ENCODE peak calls at places on chromosomes 13 and 19, in six cellular contexts. One of them, this sample, is unnamed.

GRCh38 chr19:45498411-45499195 is at the start of gene PPM1N:
- DNase-seq in GM12892: peak
- DNase-seq in cardiac fibroblast: peak
- DNase-seq in aorta: no peak
- DNase-seq in Caki2: no peak
- DNase-seq in central memory CD8-positive, alpha-beta T cell: peak
- DNase-seq in this sample: no peak

GRCh38 chr13:22148187-22148586 is 477.3 kb downstream of the FGF9 start:
- DNase-seq in GM12892: no peak
- DNase-seq in cardiac fibroblast: no peak
- DNase-seq in aorta: no peak
- DNase-seq in Caki2: no peak
- DNase-seq in central memory CD8-positive, alpha-beta T cell: no peak
- DNase-seq in this sample: no peak

GRCh38 chr13:25803626-25804025 is 248.2 kb downstream of the SHISA2 start:
- DNase-seq in GM12892: no peak
- DNase-seq in cardiac fibroblast: no peak
- DNase-seq in aorta: no peak
- DNase-seq in Caki2: no peak
- DNase-seq in central memory CD8-positive, alpha-beta T cell: no peak
- DNase-seq in this sample: no peak

GRCh38 chr13:100588350-100589177 is at the start of gene GGACT:
- DNase-seq in GM12892: peak
- DNase-seq in cardiac fibroblast: peak
- DNase-seq in aorta: peak
- DNase-seq in Caki2: peak
- DNase-seq in central memory CD8-positive, alpha-beta T cell: peak
- DNase-seq in this sample: peak

GRCh38 chr19:49533551-49534488 is 6.0 kb downstream of the RCN3 start:
- DNase-seq in GM12892: peak
- DNase-seq in cardiac fibroblast: peak
- DNase-seq in aorta: peak
- DNase-seq in Caki2: no peak
- DNase-seq in central memory CD8-positive, alpha-beta T cell: peak
- DNase-seq in this sample: peak

GRCh38 chr13:100069278-100069677 is 19.6 kb upstream of the PCCA start:
- DNase-seq in GM12892: no peak
- DNase-seq in cardiac fibroblast: peak
- DNase-seq in aorta: no peak
- DNase-seq in Caki2: no peak
- DNase-seq in central memory CD8-positive, alpha-beta T cell: no peak
- DNase-seq in this sample: no peak

GRCh38 chr19:40605201-40605971 is 4.2 kb downstream of the LTBP4 start:
- DNase-seq in GM12892: peak
- DNase-seq in cardiac fibroblast: peak
- DNase-seq in aorta: peak
- DNase-seq in Caki2: peak
- DNase-seq in central memory CD8-positive, alpha-beta T cell: peak
- DNase-seq in this sample: peak

GRCh38 chr13:30932481-30933333 is at the start of gene TEX26:
- DNase-seq in GM12892: no peak
- DNase-seq in cardiac fibroblast: no peak
- DNase-seq in aorta: peak
- DNase-seq in Caki2: no peak
- DNase-seq in central memory CD8-positive, alpha-beta T cell: no peak
- DNase-seq in this sample: no peak

GRCh38 chr13:92175330-92175729 is 776.9 kb downstream of the GPC5 start:
- DNase-seq in GM12892: no peak
- DNase-seq in cardiac fibroblast: peak
- DNase-seq in aorta: no peak
- DNase-seq in Caki2: peak
- DNase-seq in central memory CD8-positive, alpha-beta T cell: no peak
- DNase-seq in this sample: peak

GRCh38 chr13:110282316-110282841 is 24.6 kb downstream of the COL4A1 start:
- DNase-seq in GM12892: no peak
- DNase-seq in cardiac fibroblast: no peak
- DNase-seq in aorta: no peak
- DNase-seq in Caki2: no peak
- DNase-seq in central memory CD8-positive, alpha-beta T cell: no peak
- DNase-seq in this sample: no peak

GRCh38 chr19:39846678-39847486 is 703 bp upstream of the FBL start:
- DNase-seq in GM12892: no peak
- DNase-seq in cardiac fibroblast: no peak
- DNase-seq in aorta: no peak
- DNase-seq in Caki2: no peak
- DNase-seq in central memory CD8-positive, alpha-beta T cell: no peak
- DNase-seq in this sample: no peak

GRCh38 chr13:74930402-74931165 is 551.4 kb downstream of the TBC1D4 start:
- DNase-seq in GM12892: no peak
- DNase-seq in cardiac fibroblast: peak
- DNase-seq in aorta: no peak
- DNase-seq in Caki2: peak
- DNase-seq in central memory CD8-positive, alpha-beta T cell: no peak
- DNase-seq in this sample: peak

GRCh38 chr13:84651288-84651687 is 769.0 kb upstream of the SLITRK1 start:
- DNase-seq in GM12892: no peak
- DNase-seq in cardiac fibroblast: peak
- DNase-seq in aorta: no peak
- DNase-seq in Caki2: peak
- DNase-seq in central memory CD8-positive, alpha-beta T cell: no peak
- DNase-seq in this sample: no peak

GRCh38 chr19:29667941-29668340 is 2.7 kb downstream of the PLEKHF1 start:
- DNase-seq in GM12892: no peak
- DNase-seq in cardiac fibroblast: no peak
- DNase-seq in aorta: no peak
- DNase-seq in Caki2: no peak
- DNase-seq in central memory CD8-positive, alpha-beta T cell: peak
- DNase-seq in this sample: no peak

GRCh38 chr19:17796013-17796837 is 1.3 kb downstream of the B3GNT3 start:
- DNase-seq in GM12892: no peak
- DNase-seq in cardiac fibroblast: no peak
- DNase-seq in aorta: no peak
- DNase-seq in Caki2: no peak
- DNase-seq in central memory CD8-positive, alpha-beta T cell: no peak
- DNase-seq in this sample: no peak

GRCh38 chr19:6971366-6971765 is 49.9 kb downstream of the MBD3L2B start:
- DNase-seq in GM12892: no peak
- DNase-seq in cardiac fibroblast: peak
- DNase-seq in aorta: no peak
- DNase-seq in Caki2: no peak
- DNase-seq in central memory CD8-positive, alpha-beta T cell: no peak
- DNase-seq in this sample: no peak

GRCh38 chr13:27969866-27970229 is 733 bp upstream of the CDX2 start:
- DNase-seq in GM12892: no peak
- DNase-seq in cardiac fibroblast: no peak
- DNase-seq in aorta: no peak
- DNase-seq in Caki2: no peak
- DNase-seq in central memory CD8-positive, alpha-beta T cell: no peak
- DNase-seq in this sample: no peak

GRCh38 chr13:110636701-110637201 is 21.4 kb downstream of the NAXD start:
- DNase-seq in GM12892: no peak
- DNase-seq in cardiac fibroblast: no peak
- DNase-seq in aorta: no peak
- DNase-seq in Caki2: no peak
- DNase-seq in central memory CD8-positive, alpha-beta T cell: no peak
- DNase-seq in this sample: no peak

GRCh38 chr13:43983373-43983772 is 103.7 kb downstream of the LACC1 start:
- DNase-seq in GM12892: no peak
- DNase-seq in cardiac fibroblast: no peak
- DNase-seq in aorta: no peak
- DNase-seq in Caki2: no peak
- DNase-seq in central memory CD8-positive, alpha-beta T cell: no peak
- DNase-seq in this sample: no peak

This sample was measured in AG08395.